ENCODE peak calls at places on chromosomes 7 and 10, in four cellular contexts. One of them, this sample, is unnamed.

GRCh38 chr7:31633894-31634494 is 53.0 kb upstream of the PPP1R17 start:
- DNase-seq in sigmoid colon: no peak
- DNase-seq in lower lobe of right lung: no peak
- DNase-seq in endothelial cell: peak
- DNase-seq in this sample: no peak

GRCh38 chr7:2689951-2690705 is 2.1 kb downstream of the AMZ1 start:
- DNase-seq in sigmoid colon: no peak
- DNase-seq in lower lobe of right lung: no peak
- DNase-seq in endothelial cell: no peak
- DNase-seq in this sample: no peak

GRCh38 chr10:79372871-79373270 is 25.6 kb downstream of the PPIF start:
- DNase-seq in sigmoid colon: peak
- DNase-seq in lower lobe of right lung: no peak
- DNase-seq in endothelial cell: no peak
- DNase-seq in this sample: peak

GRCh38 chr10:71212249-71213126 is at the start of gene UNC5B:
- DNase-seq in sigmoid colon: peak
- DNase-seq in lower lobe of right lung: peak
- DNase-seq in endothelial cell: peak
- DNase-seq in this sample: no peak

GRCh38 chr10:128861018-128861565 is 605.9 kb upstream of the MGMT start:
- DNase-seq in sigmoid colon: no peak
- DNase-seq in lower lobe of right lung: no peak
- DNase-seq in endothelial cell: no peak
- DNase-seq in this sample: no peak

GRCh38 chr7:46022397-46022796 is 101.3 kb upstream of the IGFBP3 start:
- DNase-seq in sigmoid colon: no peak
- DNase-seq in lower lobe of right lung: no peak
- DNase-seq in endothelial cell: no peak
- DNase-seq in this sample: no peak

GRCh38 chr7:41027428-41028115 is 675.3 kb downstream of the INHBA start:
- DNase-seq in sigmoid colon: no peak
- DNase-seq in lower lobe of right lung: no peak
- DNase-seq in endothelial cell: no peak
- DNase-seq in this sample: no peak

GRCh38 chr7:124480074-124480820 is 285.3 kb downstream of the GPR37 start:
- DNase-seq in sigmoid colon: no peak
- DNase-seq in lower lobe of right lung: no peak
- DNase-seq in endothelial cell: no peak
- DNase-seq in this sample: no peak

GRCh38 chr10:104109908-104110662 is 11.9 kb upstream of the SFR1 start:
- DNase-seq in sigmoid colon: no peak
- DNase-seq in lower lobe of right lung: no peak
- DNase-seq in endothelial cell: no peak
- DNase-seq in this sample: no peak

GRCh38 chr10:86648706-86649426 is 5.5 kb upstream of the OPN4 start:
- DNase-seq in sigmoid colon: peak
- DNase-seq in lower lobe of right lung: no peak
- DNase-seq in endothelial cell: no peak
- DNase-seq in this sample: peak

GRCh38 chr10:43692051-43692825 is 43.6 kb upstream of the ZNF32 start:
- DNase-seq in sigmoid colon: no peak
- DNase-seq in lower lobe of right lung: no peak
- DNase-seq in endothelial cell: no peak
- DNase-seq in this sample: no peak

GRCh38 chr10:58240531-58240930 is 27.2 kb downstream of the IPMK start:
- DNase-seq in sigmoid colon: no peak
- DNase-seq in lower lobe of right lung: no peak
- DNase-seq in endothelial cell: no peak
- DNase-seq in this sample: no peak

GRCh38 chr10:56349611-56350010 is 11.4 kb downstream of the ZWINT start:
- DNase-seq in sigmoid colon: no peak
- DNase-seq in lower lobe of right lung: no peak
- DNase-seq in endothelial cell: no peak
- DNase-seq in this sample: no peak

GRCh38 chr10:13681095-13681494 is 94.3 kb downstream of the PRPF18 start:
- DNase-seq in sigmoid colon: no peak
- DNase-seq in lower lobe of right lung: no peak
- DNase-seq in endothelial cell: no peak
- DNase-seq in this sample: no peak

GRCh38 chr10:126504051-126504760 is 115.9 kb upstream of the ADAM12 start:
- DNase-seq in sigmoid colon: no peak
- DNase-seq in lower lobe of right lung: no peak
- DNase-seq in endothelial cell: peak
- DNase-seq in this sample: no peak

GRCh38 chr7:46296526-46296925 is 375.5 kb upstream of the IGFBP3 start:
- DNase-seq in sigmoid colon: no peak
- DNase-seq in lower lobe of right lung: no peak
- DNase-seq in endothelial cell: no peak
- DNase-seq in this sample: no peak

GRCh38 chr7:41491313-41491712 is 211.6 kb downstream of the INHBA start:
- DNase-seq in sigmoid colon: no peak
- DNase-seq in lower lobe of right lung: no peak
- DNase-seq in endothelial cell: no peak
- DNase-seq in this sample: no peak

GRCh38 chr10:108852211-108852610 is 1071.1 kb downstream of the XPNPEP1 start:
- DNase-seq in sigmoid colon: no peak
- DNase-seq in lower lobe of right lung: no peak
- DNase-seq in endothelial cell: no peak
- DNase-seq in this sample: no peak

GRCh38 chr7:90209776-90210175 is 1.8 kb upstream of the STEAP2 start:
- DNase-seq in sigmoid colon: no peak
- DNase-seq in lower lobe of right lung: no peak
- DNase-seq in endothelial cell: no peak
- DNase-seq in this sample: no peak

GRCh38 chr10:3971713-3972112 is 186.7 kb upstream of the KLF6 start:
- DNase-seq in sigmoid colon: no peak
- DNase-seq in lower lobe of right lung: no peak
- DNase-seq in endothelial cell: no peak
- DNase-seq in this sample: no peak

GRCh38 chr10:50604049-50604640 is 19.6 kb downstream of the SGMS1 start:
- DNase-seq in sigmoid colon: no peak
- DNase-seq in lower lobe of right lung: no peak
- DNase-seq in endothelial cell: no peak
- DNase-seq in this sample: no peak

GRCh38 chr10:90111671-90112070 is 410.3 kb downstream of the KIF20B start:
- DNase-seq in sigmoid colon: no peak
- DNase-seq in lower lobe of right lung: no peak
- DNase-seq in endothelial cell: no peak
- DNase-seq in this sample: no peak

GRCh38 chr10:104345941-104346340 is 7.7 kb upstream of the ITPRIP start:
- DNase-seq in sigmoid colon: no peak
- DNase-seq in lower lobe of right lung: no peak
- DNase-seq in endothelial cell: no peak
- DNase-seq in this sample: no peak

GRCh38 chr10:131213651-131214505 is 97.6 kb downstream of the TCERG1L start:
- DNase-seq in sigmoid colon: no peak
- DNase-seq in lower lobe of right lung: peak
- DNase-seq in endothelial cell: no peak
- DNase-seq in this sample: no peak

GRCh38 chr10:99945286-99945685 is 64.5 kb downstream of the DNMBP start:
- DNase-seq in sigmoid colon: peak
- DNase-seq in lower lobe of right lung: no peak
- DNase-seq in endothelial cell: no peak
- DNase-seq in this sample: no peak

GRCh38 chr10:97718178-97718577 is 4.6 kb downstream of the MARVELD1 start:
- DNase-seq in sigmoid colon: peak
- DNase-seq in lower lobe of right lung: no peak
- DNase-seq in endothelial cell: no peak
- DNase-seq in this sample: no peak

GRCh38 chr10:92064506-92064905 is 140.9 kb downstream of the BTAF1 start:
- DNase-seq in sigmoid colon: no peak
- DNase-seq in lower lobe of right lung: no peak
- DNase-seq in endothelial cell: no peak
- DNase-seq in this sample: no peak

GRCh38 chr7:142476077-142476476 is 218.2 kb upstream of the PRSS58 start:
- DNase-seq in sigmoid colon: no peak
- DNase-seq in lower lobe of right lung: no peak
- DNase-seq in endothelial cell: no peak
- DNase-seq in this sample: no peak

GRCh38 chr10:69884686-69885085 is 83.0 kb downstream of the COL13A1 start:
- DNase-seq in sigmoid colon: no peak
- DNase-seq in lower lobe of right lung: no peak
- DNase-seq in endothelial cell: no peak
- DNase-seq in this sample: no peak

GRCh38 chr10:69883680-69884375 is 82.1 kb downstream of the COL13A1 start:
- DNase-seq in sigmoid colon: no peak
- DNase-seq in lower lobe of right lung: no peak
- DNase-seq in endothelial cell: no peak
- DNase-seq in this sample: no peak

GRCh38 chr10:69883256-69883655 is 81.5 kb downstream of the COL13A1 start:
- DNase-seq in sigmoid colon: no peak
- DNase-seq in lower lobe of right lung: no peak
- DNase-seq in endothelial cell: no peak
- DNase-seq in this sample: no peak

GRCh38 chr10:69888882-69889584 is 87.3 kb downstream of the COL13A1 start:
- DNase-seq in sigmoid colon: no peak
- DNase-seq in lower lobe of right lung: no peak
- DNase-seq in endothelial cell: no peak
- DNase-seq in this sample: no peak

GRCh38 chr10:69885379-69886156 is 83.9 kb downstream of the COL13A1 start:
- DNase-seq in sigmoid colon: no peak
- DNase-seq in lower lobe of right lung: no peak
- DNase-seq in endothelial cell: no peak
- DNase-seq in this sample: no peak
- TF ChIP-seq CTCF in sigmoid colon: no peak
- TF ChIP-seq CTCF in lower lobe of right lung: peak
- TF ChIP-seq CTCF in endothelial cell: peak
- TF ChIP-seq CTCF in this sample: peak

GRCh38 chr10:17787087-17787942 is 21.8 kb upstream of the MRC1 start:
- DNase-seq in sigmoid colon: no peak
- DNase-seq in lower lobe of right lung: no peak
- DNase-seq in endothelial cell: no peak
- DNase-seq in this sample: no peak
- TF ChIP-seq CTCF in sigmoid colon: no peak
- TF ChIP-seq CTCF in lower lobe of right lung: no peak
- TF ChIP-seq CTCF in endothelial cell: no peak
- TF ChIP-seq CTCF in this sample: no peak

DNA sequence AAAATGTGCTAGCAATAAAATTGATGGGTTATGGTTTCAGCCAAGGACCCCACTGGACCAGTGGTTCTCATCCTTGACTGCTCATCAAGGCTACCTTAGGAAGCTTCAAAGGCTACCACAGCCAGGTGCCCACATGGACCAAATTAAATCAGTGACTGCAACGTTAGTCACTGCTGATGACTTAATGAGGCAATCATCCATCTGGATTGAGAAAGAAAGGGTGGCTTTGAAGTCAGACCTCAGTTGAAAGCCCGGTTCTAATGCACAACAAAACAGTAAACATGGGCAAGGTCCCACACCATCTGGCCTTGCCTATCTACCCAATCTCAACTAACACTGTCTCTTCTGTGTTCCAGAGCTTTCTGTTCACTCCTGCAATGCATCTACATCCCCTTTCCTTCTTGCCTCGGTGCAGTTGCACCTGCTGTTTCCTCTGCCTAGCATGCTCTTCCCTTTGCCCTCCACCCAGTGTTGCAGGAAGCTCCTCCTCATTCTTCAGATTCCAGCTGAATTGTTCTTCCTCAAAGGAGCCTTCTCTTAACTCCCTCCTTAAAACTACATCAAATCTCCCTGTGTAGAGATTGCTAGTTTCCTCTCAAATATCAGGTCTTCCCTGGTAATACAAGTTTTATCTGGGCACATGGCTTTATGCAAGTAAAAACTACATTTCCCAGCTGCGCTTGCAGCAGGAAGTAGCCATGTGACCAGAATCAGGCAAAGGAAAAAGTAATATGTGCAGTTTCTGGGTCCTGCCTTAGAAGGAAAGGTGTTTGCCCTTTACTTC is 10.3 kb upstream of the KCNK18 start:
- DNase-seq in sigmoid colon: peak
- DNase-seq in lower lobe of right lung: no peak
- DNase-seq in endothelial cell: no peak
- DNase-seq in this sample: no peak
- TF ChIP-seq CTCF in sigmoid colon: no peak
- TF ChIP-seq CTCF in lower lobe of right lung: no peak
- TF ChIP-seq CTCF in endothelial cell: no peak
- TF ChIP-seq CTCF in this sample: no peak

GRCh38 chr10:127524229-127524628 is 24.9 kb upstream of the NPS start:
- DNase-seq in sigmoid colon: no peak
- DNase-seq in lower lobe of right lung: no peak
- DNase-seq in endothelial cell: no peak
- DNase-seq in this sample: no peak
- TF ChIP-seq CTCF in sigmoid colon: no peak
- TF ChIP-seq CTCF in lower lobe of right lung: no peak
- TF ChIP-seq CTCF in endothelial cell: peak
- TF ChIP-seq CTCF in this sample: peak

DNA sequence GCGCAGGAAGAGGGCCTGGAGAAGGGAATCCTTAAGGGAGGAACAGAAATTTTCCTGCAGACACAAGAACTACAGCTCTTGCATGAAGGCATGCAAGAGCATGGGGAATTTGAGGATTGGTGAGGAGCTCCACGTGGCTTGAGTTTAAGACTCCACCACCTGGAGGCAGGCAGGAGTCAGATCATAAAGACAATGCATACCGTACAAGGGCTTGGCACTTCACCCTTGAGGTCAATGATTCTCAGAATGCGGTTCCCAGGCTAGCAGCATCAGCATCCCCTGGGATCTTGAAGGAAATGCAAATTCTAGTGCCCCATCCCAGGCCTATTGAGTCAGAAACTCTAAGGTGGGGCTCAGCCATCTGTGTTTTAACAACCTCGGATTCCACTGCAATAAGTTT is 143.8 kb downstream of the C7orf25 start:
- DNase-seq in sigmoid colon: no peak
- DNase-seq in lower lobe of right lung: no peak
- DNase-seq in endothelial cell: no peak
- DNase-seq in this sample: no peak
- TF ChIP-seq CTCF in sigmoid colon: no peak
- TF ChIP-seq CTCF in lower lobe of right lung: no peak
- TF ChIP-seq CTCF in endothelial cell: no peak
- TF ChIP-seq CTCF in this sample: no peak

GRCh38 chr10:24727811-24728210 is 4.1 kb upstream of the ARHGAP21 start:
- DNase-seq in sigmoid colon: no peak
- DNase-seq in lower lobe of right lung: no peak
- DNase-seq in endothelial cell: peak
- DNase-seq in this sample: no peak
- TF ChIP-seq CTCF in sigmoid colon: no peak
- TF ChIP-seq CTCF in lower lobe of right lung: no peak
- TF ChIP-seq CTCF in endothelial cell: no peak
- TF ChIP-seq CTCF in this sample: peak

GRCh38 chr7:51141451-51141971 is 175.1 kb downstream of the COBL start:
- DNase-seq in sigmoid colon: no peak
- DNase-seq in lower lobe of right lung: no peak
- DNase-seq in endothelial cell: peak
- DNase-seq in this sample: no peak
- TF ChIP-seq CTCF in sigmoid colon: peak
- TF ChIP-seq CTCF in lower lobe of right lung: peak
- TF ChIP-seq CTCF in endothelial cell: peak
- TF ChIP-seq CTCF in this sample: peak

GRCh38 chr7:54877683-54878082 is 118.7 kb upstream of the SEC61G start:
- DNase-seq in sigmoid colon: no peak
- DNase-seq in lower lobe of right lung: no peak
- DNase-seq in endothelial cell: no peak
- DNase-seq in this sample: no peak
- TF ChIP-seq CTCF in sigmoid colon: no peak
- TF ChIP-seq CTCF in lower lobe of right lung: no peak
- TF ChIP-seq CTCF in endothelial cell: no peak
- TF ChIP-seq CTCF in this sample: peak